ENCODE peak calls at places on chromosomes 4 and X, in seven cellular contexts. G is adrenal gland, Y is GM12865, A is smooth muscle cell of the brain vasculature, L is renal cortical epithelial cell, K is upper lobe of right lung, V is coronary artery. C is an unnamed sample.
A peak's percentile ranks its signal among the peaks of the same experiment; 100 is the strongest.

GRCh38 chrX:142095816-142096215 is 109.3 kb downstream of the MAGEC2 start:
- DNase-seq in G (no peak), Y (no peak), A (no peak), L (no peak), K (no peak), V (no peak), C (no peak)

GRCh38 chr4:77564231-77564630 is 41.4 kb upstream of the CXCL13 start:
- DNase-seq in G (no peak), Y (no peak), A (no peak), L (peak; percentile 28), K (no peak), V (no peak), C (no peak)

GRCh38 chr4:123952530-123953274 is 556.1 kb downstream of the SPRY1 start:
- DNase-seq in G (no peak), Y (no peak), A (no peak), L (no peak), K (no peak), V (no peak), C (no peak)

GRCh38 chrX:72201836-72202536 is 20.4 kb downstream of the PIN4 start:
- DNase-seq in G (no peak), Y (no peak), A (peak; percentile 43), L (peak; percentile 57), K (no peak), V (no peak), C (no peak)

GRCh38 chrX:55279832-55280231 is 15.1 kb upstream of the PAGE3 start:
- DNase-seq in G (no peak), Y (no peak), A (no peak), L (no peak), K (no peak), V (no peak), C (no peak)

GRCh38 chr4:4420421-4420820 is 33.5 kb downstream of the NSG1 start:
- DNase-seq in G (no peak), Y (no peak), A (no peak), L (no peak), K (no peak), V (peak; percentile 60), C (no peak)

GRCh38 chr4:38664704-38665401 is 854 bp downstream of the KLF3 start:
- DNase-seq in G (peak; percentile 76), Y (no peak), A (no peak), L (peak; percentile 42), K (peak; percentile 85), V (no peak), C (peak; percentile 86)

GRCh38 chr4:151921371-151921770 is 160.6 kb upstream of the GATB start:
- DNase-seq in G (no peak), Y (no peak), A (no peak), L (no peak), K (no peak), V (no peak), C (no peak)

GRCh38 chr4:8730159-8730558 is 137.6 kb downstream of the CPZ start:
- DNase-seq in G (no peak), Y (no peak), A (no peak), L (no peak), K (peak; percentile 27), V (no peak), C (no peak)

C was measured in left lung.